ENCODE peak calls at places on chromosomes 4 and X, in five cellular contexts. One of them, this sample, is unnamed.

GRCh38 chr4:108047199-108047598 is 57.5 kb downstream of the HADH start:
- DNase-seq in ACHN: no peak
- DNase-seq in MV-4-11: no peak
- DNase-seq in cardiac muscle cell: no peak
- DNase-seq in AG08395: no peak
- DNase-seq in this sample: no peak

GRCh38 chr4:68184923-68185322 is 55.3 kb upstream of the TMPRSS11F start:
- DNase-seq in AG08395: no peak
- DNase-seq in MV-4-11: no peak
- DNase-seq in cardiac muscle cell: no peak
- DNase-seq in ACHN: no peak
- DNase-seq in this sample: no peak

GRCh38 chr4:174352405-174352804 is 68.7 kb downstream of the CEP44 start:
- DNase-seq in MV-4-11: no peak
- DNase-seq in AG08395: no peak
- DNase-seq in cardiac muscle cell: no peak
- DNase-seq in ACHN: no peak
- DNase-seq in this sample: no peak

GRCh38 chrX:99371976-99372595 is 1038.0 kb downstream of the PCDH19 start:
- DNase-seq in MV-4-11: no peak
- DNase-seq in ACHN: no peak
- DNase-seq in AG08395: no peak
- DNase-seq in cardiac muscle cell: no peak
- DNase-seq in this sample: no peak

GRCh38 chrX:19627533-19627932 is 112.2 kb upstream of the MAP3K15 start:
- DNase-seq in AG08395: no peak
- DNase-seq in cardiac muscle cell: no peak
- DNase-seq in MV-4-11: peak; percentile 39
- DNase-seq in ACHN: no peak
- DNase-seq in this sample: no peak

GRCh38 chr4:158914178-158914577 is 145.4 kb downstream of the FNIP2 start:
- DNase-seq in MV-4-11: no peak
- DNase-seq in ACHN: peak; percentile 65
- DNase-seq in AG08395: peak; percentile 88
- DNase-seq in cardiac muscle cell: peak; percentile 59
- DNase-seq in this sample: peak; percentile 13

GRCh38 chr4:54819044-54819443 is 161.3 kb downstream of the KIT start:
- DNase-seq in AG08395: no peak
- DNase-seq in cardiac muscle cell: no peak
- DNase-seq in ACHN: no peak
- DNase-seq in MV-4-11: peak; percentile 89
- DNase-seq in this sample: no peak

GRCh38 chr4:176333076-176333475 is 13.3 kb downstream of the SPCS3 start:
- DNase-seq in AG08395: no peak
- DNase-seq in MV-4-11: peak; percentile 3
- DNase-seq in cardiac muscle cell: no peak
- DNase-seq in ACHN: no peak
- DNase-seq in this sample: no peak

GRCh38 chr4:54499308-54500074 is 158.3 kb upstream of the KIT start:
- DNase-seq in AG08395: peak; percentile 53
- DNase-seq in MV-4-11: no peak
- DNase-seq in ACHN: no peak
- DNase-seq in cardiac muscle cell: no peak
- DNase-seq in this sample: no peak

GRCh38 chrX:151393514-151393913 is 3.5 kb upstream of the VMA21 start:
- DNase-seq in cardiac muscle cell: no peak
- DNase-seq in AG08395: no peak
- DNase-seq in ACHN: no peak
- DNase-seq in MV-4-11: peak; percentile 42
- DNase-seq in this sample: peak; percentile 38

GRCh38 chrX:112849010-112849409 is 8.4 kb upstream of the AMOT start:
- DNase-seq in ACHN: no peak
- DNase-seq in cardiac muscle cell: peak; percentile 24
- DNase-seq in MV-4-11: peak; percentile 7
- DNase-seq in AG08395: peak; percentile 26
- DNase-seq in this sample: no peak

GRCh38 chrX:16320765-16321355 is 153.6 kb downstream of the MAGEB17 start:
- DNase-seq in AG08395: peak; percentile 24
- DNase-seq in cardiac muscle cell: no peak
- DNase-seq in ACHN: no peak
- DNase-seq in MV-4-11: no peak
- DNase-seq in this sample: no peak

GRCh38 chr4:88291003-88291402 is 6.6 kb upstream of the PPM1K start:
- DNase-seq in ACHN: no peak
- DNase-seq in MV-4-11: no peak
- DNase-seq in cardiac muscle cell: peak; percentile 73
- DNase-seq in AG08395: peak; percentile 10
- DNase-seq in this sample: peak; percentile 51

GRCh38 chr4:137212601-137213000 is 319.7 kb downstream of the PCDH18 start:
- DNase-seq in ACHN: no peak
- DNase-seq in AG08395: no peak
- DNase-seq in MV-4-11: no peak
- DNase-seq in cardiac muscle cell: no peak
- DNase-seq in this sample: no peak

GRCh38 chr4:57076646-57077045 is 33.5 kb downstream of the IGFBP7 start:
- DNase-seq in AG08395: no peak
- DNase-seq in MV-4-11: no peak
- DNase-seq in cardiac muscle cell: no peak
- DNase-seq in ACHN: no peak
- DNase-seq in this sample: no peak

GRCh38 chrX:69556094-69557011 is 52.2 kb downstream of the NALF2 start:
- DNase-seq in MV-4-11: peak; percentile 3
- DNase-seq in AG08395: no peak
- DNase-seq in cardiac muscle cell: peak; percentile 88
- DNase-seq in ACHN: no peak
- DNase-seq in this sample: peak; percentile 88

GRCh38 chr4:53813991-53814390 is 222.7 kb upstream of the LNX1 start:
- DNase-seq in ACHN: no peak
- DNase-seq in AG08395: no peak
- DNase-seq in cardiac muscle cell: no peak
- DNase-seq in MV-4-11: no peak
- DNase-seq in this sample: no peak

GRCh38 chrX:124388562-124388961 is 42.2 kb downstream of the SH2D1A start:
- DNase-seq in ACHN: peak; percentile 37
- DNase-seq in AG08395: peak; percentile 57
- DNase-seq in cardiac muscle cell: peak; percentile 60
- DNase-seq in MV-4-11: peak; percentile 28
- DNase-seq in this sample: peak; percentile 73

GRCh38 chrX:115693476-115693875 is 132.5 kb downstream of the PLS3 start:
- DNase-seq in MV-4-11: no peak
- DNase-seq in cardiac muscle cell: no peak
- DNase-seq in AG08395: no peak
- DNase-seq in ACHN: no peak
- DNase-seq in this sample: no peak

GRCh38 chr4:7808752-7809151 is 130.9 kb downstream of the AFAP1 start:
- DNase-seq in MV-4-11: no peak
- DNase-seq in ACHN: no peak
- DNase-seq in AG08395: no peak
- DNase-seq in cardiac muscle cell: peak; percentile 85
- DNase-seq in this sample: no peak

GRCh38 chr4:182809417-182810102 is 107.6 kb downstream of the DCTD start:
- DNase-seq in cardiac muscle cell: no peak
- DNase-seq in MV-4-11: no peak
- DNase-seq in AG08395: no peak
- DNase-seq in ACHN: no peak
- DNase-seq in this sample: no peak

GRCh38 chr4:130563891-130564418 is 1468.0 kb downstream of the C4orf33 start:
- DNase-seq in cardiac muscle cell: no peak
- DNase-seq in MV-4-11: no peak
- DNase-seq in AG08395: no peak
- DNase-seq in ACHN: no peak
- DNase-seq in this sample: no peak

GRCh38 chrX:109732319-109732779 is 708 bp downstream of the ACSL4 start:
- DNase-seq in cardiac muscle cell: peak; percentile 53
- DNase-seq in ACHN: peak; percentile 50
- DNase-seq in AG08395: peak; percentile 38
- DNase-seq in MV-4-11: peak; percentile 71
- DNase-seq in this sample: peak; percentile 39